ENCODE peak calls at places on chromosomes 13 and 19, in seven cellular contexts. One of them, this sample, is unnamed. For H3K4me1 and H3K9me3, the result is how much of the 10 kb centered on the place peaks cover.

GRCh38 chr13:36582977-36583376 is 90.8 kb upstream of the SERTM1 start:
- DNase-seq in IMR-90: no peak
- DNase-seq in transverse colon: no peak
- DNase-seq in ovary: no peak
- DNase-seq in upper lobe of left lung: no peak
- DNase-seq in heart left ventricle: no peak
- DNase-seq in stomach: no peak
- DNase-seq in this sample: no peak

GRCh38 chr13:25836709-25837316 is 215.0 kb downstream of the SHISA2 start:
- DNase-seq in IMR-90: no peak
- DNase-seq in transverse colon: no peak
- DNase-seq in ovary: no peak
- DNase-seq in upper lobe of left lung: no peak
- DNase-seq in heart left ventricle: no peak
- DNase-seq in stomach: no peak
- DNase-seq in this sample: no peak

GRCh38 chr19:16141043-16141442 is 2.4 kb upstream of the HSH2D start:
- DNase-seq in IMR-90: no peak
- DNase-seq in transverse colon: peak
- DNase-seq in ovary: no peak
- DNase-seq in upper lobe of left lung: no peak
- DNase-seq in heart left ventricle: no peak
- DNase-seq in stomach: no peak
- DNase-seq in this sample: peak

GRCh38 chr19:56137405-56137804 is 3.7 kb upstream of the ZNF444 start:
- DNase-seq in IMR-90: no peak
- DNase-seq in transverse colon: peak
- DNase-seq in ovary: no peak
- DNase-seq in upper lobe of left lung: no peak
- DNase-seq in heart left ventricle: no peak
- DNase-seq in stomach: peak
- DNase-seq in this sample: no peak

GRCh38 chr19:17877696-17878095 is 6.0 kb downstream of the SLC5A5 start:
- DNase-seq in IMR-90: no peak
- DNase-seq in transverse colon: no peak
- DNase-seq in ovary: no peak
- DNase-seq in upper lobe of left lung: peak
- DNase-seq in heart left ventricle: no peak
- DNase-seq in stomach: no peak
- DNase-seq in this sample: no peak

GRCh38 chr13:73245271-73245670 is 186.5 kb downstream of the KLF5 start:
- DNase-seq in IMR-90: no peak
- DNase-seq in transverse colon: no peak
- DNase-seq in ovary: no peak
- DNase-seq in upper lobe of left lung: no peak
- DNase-seq in heart left ventricle: no peak
- DNase-seq in stomach: no peak
- DNase-seq in this sample: no peak

GRCh38 chr13:44159633-44160279 is 213.9 kb upstream of the SERP2 start:
- DNase-seq in IMR-90: no peak
- DNase-seq in transverse colon: no peak
- DNase-seq in ovary: no peak
- DNase-seq in upper lobe of left lung: no peak
- DNase-seq in heart left ventricle: no peak
- DNase-seq in stomach: no peak
- DNase-seq in this sample: no peak

GRCh38 chr19:6091771-6092291 is 18.5 kb downstream of the RFX2 start:
- DNase-seq in IMR-90: peak
- DNase-seq in transverse colon: peak
- DNase-seq in ovary: no peak
- DNase-seq in upper lobe of left lung: no peak
- DNase-seq in heart left ventricle: no peak
- DNase-seq in stomach: no peak
- DNase-seq in this sample: no peak

GRCh38 chr19:16002380-16002779 is 53.6 kb downstream of the OR10H4 start:
- DNase-seq in IMR-90: peak
- DNase-seq in transverse colon: no peak
- DNase-seq in ovary: no peak
- DNase-seq in upper lobe of left lung: no peak
- DNase-seq in heart left ventricle: no peak
- DNase-seq in stomach: no peak
- DNase-seq in this sample: no peak

GRCh38 chr13:82467626-82468025 is 1414.6 kb downstream of the SLITRK1 start:
- DNase-seq in IMR-90: no peak
- DNase-seq in transverse colon: no peak
- DNase-seq in ovary: no peak
- DNase-seq in upper lobe of left lung: no peak
- DNase-seq in heart left ventricle: no peak
- DNase-seq in stomach: no peak
- DNase-seq in this sample: no peak

GRCh38 chr19:42279148-42279901 is 10.3 kb downstream of the CIC start:
- DNase-seq in IMR-90: no peak
- DNase-seq in transverse colon: no peak
- DNase-seq in ovary: peak
- DNase-seq in upper lobe of left lung: no peak
- DNase-seq in heart left ventricle: no peak
- DNase-seq in stomach: no peak
- DNase-seq in this sample: no peak

GRCh38 chr13:80463673-80464352 is 122.9 kb upstream of the SPRY2 start:
- DNase-seq in IMR-90: no peak
- DNase-seq in transverse colon: no peak
- DNase-seq in ovary: no peak
- DNase-seq in upper lobe of left lung: no peak
- DNase-seq in heart left ventricle: no peak
- DNase-seq in stomach: no peak
- DNase-seq in this sample: no peak

GRCh38 chr19:12907166-12907565 is 11.9 kb downstream of the SYCE2 start:
- DNase-seq in IMR-90: no peak
- DNase-seq in transverse colon: no peak
- DNase-seq in ovary: no peak
- DNase-seq in upper lobe of left lung: no peak
- DNase-seq in heart left ventricle: no peak
- DNase-seq in stomach: peak
- DNase-seq in this sample: no peak

GRCh38 chr13:99892189-99892588 is 79.4 kb downstream of the ZIC5 start:
- DNase-seq in IMR-90: no peak
- DNase-seq in transverse colon: no peak
- DNase-seq in ovary: no peak
- DNase-seq in upper lobe of left lung: no peak
- DNase-seq in heart left ventricle: no peak
- DNase-seq in stomach: no peak
- DNase-seq in this sample: no peak

GRCh38 chr13:27432612-27433210 is 8.3 kb downstream of the GTF3A start:
- DNase-seq in IMR-90: no peak
- DNase-seq in transverse colon: no peak
- DNase-seq in ovary: no peak
- DNase-seq in upper lobe of left lung: no peak
- DNase-seq in heart left ventricle: no peak
- DNase-seq in stomach: no peak
- DNase-seq in this sample: no peak

GRCh38 chr13:60511637-60512036 is 114.6 kb downstream of the TDRD3 start:
- DNase-seq in IMR-90: no peak
- DNase-seq in transverse colon: no peak
- DNase-seq in ovary: no peak
- DNase-seq in upper lobe of left lung: no peak
- DNase-seq in heart left ventricle: no peak
- DNase-seq in stomach: no peak
- DNase-seq in this sample: no peak

GRCh38 chr19:2488405-2488941 is 12.5 kb downstream of the GADD45B start:
- DNase-seq in IMR-90: no peak
- DNase-seq in transverse colon: peak
- DNase-seq in ovary: no peak
- DNase-seq in upper lobe of left lung: no peak
- DNase-seq in heart left ventricle: no peak
- DNase-seq in stomach: no peak
- DNase-seq in this sample: no peak

GRCh38 chr13:85665286-85665685 is 133.9 kb downstream of the SLITRK6 start:
- DNase-seq in IMR-90: peak
- DNase-seq in transverse colon: no peak
- DNase-seq in ovary: no peak
- DNase-seq in upper lobe of left lung: no peak
- DNase-seq in heart left ventricle: no peak
- DNase-seq in stomach: no peak
- DNase-seq in this sample: no peak

GRCh38 chr13:38693641-38694040 is 6.8 kb downstream of the FREM2 start:
- DNase-seq in IMR-90: no peak
- DNase-seq in transverse colon: no peak
- DNase-seq in ovary: no peak
- DNase-seq in upper lobe of left lung: no peak
- DNase-seq in heart left ventricle: no peak
- DNase-seq in stomach: peak
- DNase-seq in this sample: no peak

GRCh38 chr13:27406178-27406939 is 18.1 kb upstream of the GTF3A start:
- DNase-seq in IMR-90: peak
- DNase-seq in transverse colon: no peak
- DNase-seq in ovary: no peak
- DNase-seq in upper lobe of left lung: no peak
- DNase-seq in heart left ventricle: no peak
- DNase-seq in stomach: no peak
- DNase-seq in this sample: no peak

GRCh38 chr13:73599232-73600128 is 534.7 kb downstream of the KLF12 start:
- DNase-seq in IMR-90: no peak
- DNase-seq in transverse colon: no peak
- DNase-seq in ovary: no peak
- DNase-seq in upper lobe of left lung: no peak
- DNase-seq in heart left ventricle: no peak
- DNase-seq in stomach: no peak
- DNase-seq in this sample: no peak

DNA sequence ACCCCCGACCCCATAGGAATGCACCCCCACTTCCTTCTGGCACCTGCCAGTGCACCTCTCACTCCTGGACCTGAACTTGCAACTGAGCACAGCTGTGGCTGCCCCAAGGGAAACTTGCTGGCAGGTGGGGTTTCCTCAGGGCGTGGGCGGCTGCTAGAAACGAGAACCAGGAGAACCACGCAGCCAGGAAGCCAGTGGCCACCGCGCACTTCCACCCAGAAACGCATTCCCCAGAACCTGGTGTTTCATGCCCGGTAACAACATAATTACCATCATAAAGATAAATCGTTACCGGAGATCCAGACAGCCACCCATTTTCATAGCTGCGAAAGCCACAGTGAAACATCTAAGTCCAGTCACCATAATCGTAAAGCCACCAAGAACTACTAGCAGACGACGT is 75.2 kb upstream of the C13orf46 start:
- DNase-seq in IMR-90: no peak
- DNase-seq in transverse colon: peak
- DNase-seq in ovary: no peak
- DNase-seq in upper lobe of left lung: no peak
- DNase-seq in heart left ventricle: no peak
- DNase-seq in stomach: no peak
- DNase-seq in this sample: peak
- TF ChIP-seq POLR2A in IMR-90: no peak
- TF ChIP-seq POLR2A in transverse colon: no peak
- TF ChIP-seq POLR2A in ovary: no peak
- TF ChIP-seq POLR2A in upper lobe of left lung: no peak
- TF ChIP-seq POLR2A in heart left ventricle: no peak
- TF ChIP-seq POLR2A in stomach: no peak
- TF ChIP-seq POLR2A in this sample: no peak

GRCh38 chr13:20186771-20187170 is 6.0 kb downstream of the GJB2 start:
- DNase-seq in IMR-90: no peak
- DNase-seq in transverse colon: no peak
- DNase-seq in ovary: no peak
- DNase-seq in upper lobe of left lung: no peak
- DNase-seq in heart left ventricle: no peak
- DNase-seq in stomach: no peak
- DNase-seq in this sample: no peak
- H3K4me1 ChIP-seq in IMR-90: under half
- H3K4me1 ChIP-seq in transverse colon: under half
- H3K4me1 ChIP-seq in ovary: under half
- H3K4me1 ChIP-seq in upper lobe of left lung: under half
- H3K4me1 ChIP-seq in heart left ventricle: under half
- H3K4me1 ChIP-seq in stomach: under half
- H3K4me1 ChIP-seq in this sample: under half

GRCh38 chr19:52022193-52022592 is 6.0 kb downstream of the ZNF614 start:
- DNase-seq in IMR-90: no peak
- DNase-seq in transverse colon: no peak
- DNase-seq in ovary: no peak
- DNase-seq in upper lobe of left lung: peak
- DNase-seq in heart left ventricle: no peak
- DNase-seq in stomach: no peak
- DNase-seq in this sample: no peak
- H3K9me3 ChIP-seq in IMR-90: under half
- H3K9me3 ChIP-seq in transverse colon: half or more
- H3K9me3 ChIP-seq in ovary: half or more
- H3K9me3 ChIP-seq in upper lobe of left lung: half or more
- H3K9me3 ChIP-seq in heart left ventricle: half or more
- H3K9me3 ChIP-seq in stomach: half or more
- H3K9me3 ChIP-seq in this sample: half or more

GRCh38 chr19:55069859-55070225 is 5.8 kb upstream of the EPS8L1 start:
- DNase-seq in IMR-90: no peak
- DNase-seq in transverse colon: no peak
- DNase-seq in ovary: no peak
- DNase-seq in upper lobe of left lung: no peak
- DNase-seq in heart left ventricle: no peak
- DNase-seq in stomach: no peak
- DNase-seq in this sample: no peak

GRCh38 chr19:55068803-55069136 is 5.8 kb upstream of the RDH13 start:
- DNase-seq in IMR-90: no peak
- DNase-seq in transverse colon: no peak
- DNase-seq in ovary: no peak
- DNase-seq in upper lobe of left lung: no peak
- DNase-seq in heart left ventricle: no peak
- DNase-seq in stomach: no peak
- DNase-seq in this sample: no peak

GRCh38 chr19:55070755-55071502 is 4.7 kb upstream of the EPS8L1 start:
- DNase-seq in IMR-90: peak
- DNase-seq in transverse colon: peak
- DNase-seq in ovary: no peak
- DNase-seq in upper lobe of left lung: no peak
- DNase-seq in heart left ventricle: no peak
- DNase-seq in stomach: peak
- DNase-seq in this sample: no peak

GRCh38 chr19:55067869-55068268 is 4.9 kb upstream of the RDH13 start:
- DNase-seq in IMR-90: no peak
- DNase-seq in transverse colon: no peak
- DNase-seq in ovary: no peak
- DNase-seq in upper lobe of left lung: no peak
- DNase-seq in heart left ventricle: no peak
- DNase-seq in stomach: no peak
- DNase-seq in this sample: no peak

DNA sequence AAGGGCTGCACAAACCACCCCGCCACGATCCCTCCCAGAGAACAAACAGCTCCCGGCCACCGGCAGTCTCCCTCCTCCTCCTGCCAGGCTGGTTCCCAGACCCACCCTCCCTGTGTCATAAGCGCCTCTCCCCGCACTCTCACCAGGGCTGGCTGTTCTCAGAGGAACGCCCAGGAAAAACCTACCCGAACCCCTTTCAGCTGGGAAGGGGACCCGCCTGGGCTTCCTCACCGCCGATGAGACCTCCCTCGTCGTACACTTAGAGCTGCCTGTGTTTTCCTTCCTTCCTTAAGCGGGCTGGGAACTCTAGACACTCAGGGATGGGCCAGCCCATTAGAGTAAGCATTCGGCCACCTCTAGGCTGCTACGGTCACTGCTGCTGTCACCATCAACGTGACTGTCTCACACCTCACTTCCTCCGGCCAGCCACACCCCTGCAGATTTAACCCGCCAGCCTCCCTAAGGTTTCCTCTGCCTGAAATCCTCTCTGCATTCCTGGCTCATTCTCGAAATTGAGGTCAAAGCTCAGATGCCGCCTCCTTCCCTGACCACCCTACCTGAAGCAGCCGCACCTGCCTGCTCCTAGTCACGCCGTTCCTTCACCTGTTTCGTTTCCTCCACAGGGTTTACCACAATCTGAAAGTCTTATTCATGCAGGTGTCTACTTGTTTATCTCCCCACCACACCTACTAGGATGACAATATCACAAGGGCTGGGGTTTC is 6.3 kb upstream of the RDH13 start:
- DNase-seq in IMR-90: no peak
- DNase-seq in transverse colon: peak
- DNase-seq in ovary: no peak
- DNase-seq in upper lobe of left lung: no peak
- DNase-seq in heart left ventricle: peak
- DNase-seq in stomach: peak
- DNase-seq in this sample: no peak
- TF ChIP-seq POLR2A in IMR-90: no peak
- TF ChIP-seq POLR2A in transverse colon: peak
- TF ChIP-seq POLR2A in ovary: no peak
- TF ChIP-seq POLR2A in upper lobe of left lung: peak
- TF ChIP-seq POLR2A in heart left ventricle: no peak
- TF ChIP-seq POLR2A in stomach: no peak
- TF ChIP-seq POLR2A in this sample: no peak